ENCODE peak calls at places on chromosomes 16 and 17, in four cellular contexts. One of them, this sample, is unnamed.

GRCh38 chr16:52537463-52537862 is 9.5 kb downstream of the TOX3 start:
- DNase-seq in GM12878: no peak
- DNase-seq in H1: no peak
- DNase-seq in K562: no peak
- DNase-seq in this sample: no peak

GRCh38 chr16:88337021-88337420 is 45.7 kb upstream of the ZNF469 start:
- DNase-seq in H1: no peak
- DNase-seq in GM12878: no peak
- DNase-seq in K562: no peak
- DNase-seq in this sample: no peak

GRCh38 chr16:47359478-47359877 is 101.4 kb downstream of the ITFG1 start:
- DNase-seq in H1: no peak
- DNase-seq in GM12878: no peak
- DNase-seq in K562: no peak
- DNase-seq in this sample: no peak

GRCh38 chr17:4178651-4179050 is 35.7 kb downstream of the CYB5D2 start:
- DNase-seq in K562: no peak
- DNase-seq in GM12878: no peak
- DNase-seq in H1: no peak
- DNase-seq in this sample: no peak

GRCh38 chr16:24931091-24931490 is 84.1 kb downstream of the ARHGAP17 start:
- DNase-seq in K562: no peak
- DNase-seq in GM12878: no peak
- DNase-seq in H1: no peak
- DNase-seq in this sample: no peak

GRCh38 chr16:53094013-53094630 is 39.3 kb downstream of the CHD9 start:
- DNase-seq in H1: no peak
- DNase-seq in K562: peak
- DNase-seq in GM12878: peak
- DNase-seq in this sample: no peak

GRCh38 chr17:33562792-33563191 is 269.7 kb upstream of the ASIC2 start:
- DNase-seq in GM12878: no peak
- DNase-seq in K562: no peak
- DNase-seq in H1: no peak
- DNase-seq in this sample: no peak

GRCh38 chr16:14369734-14370598 is 260.1 kb downstream of the PARN start:
- DNase-seq in GM12878: no peak
- DNase-seq in H1: no peak
- DNase-seq in K562: no peak
- DNase-seq in this sample: no peak

GRCh38 chr17:14803781-14804180 is 461.3 kb downstream of the PMP22 start:
- DNase-seq in GM12878: no peak
- DNase-seq in K562: no peak
- DNase-seq in H1: no peak
- DNase-seq in this sample: no peak

GRCh38 chr16:629289-630023 is 1.3 kb upstream of the WFIKKN1 start:
- DNase-seq in GM12878: no peak
- DNase-seq in K562: peak
- DNase-seq in H1: no peak
- DNase-seq in this sample: peak

GRCh38 chr16:35141303-35141702 is 1681.9 kb downstream of the TP53TG3F start:
- DNase-seq in K562: no peak
- DNase-seq in H1: no peak
- DNase-seq in GM12878: no peak
- DNase-seq in this sample: no peak

GRCh38 chr17:31007695-31008373 is 37.0 kb downstream of the RNF135 start:
- DNase-seq in K562: no peak
- DNase-seq in H1: no peak
- DNase-seq in GM12878: no peak
- DNase-seq in this sample: no peak

GRCh38 chr17:72576289-72576759 is 455.5 kb downstream of the SOX9 start:
- DNase-seq in H1: no peak
- DNase-seq in K562: no peak
- DNase-seq in GM12878: no peak
- DNase-seq in this sample: no peak
- TF ChIP-seq NRF1 in H1: no peak
- TF ChIP-seq NRF1 in K562: no peak
- TF ChIP-seq NRF1 in GM12878: no peak
- TF ChIP-seq NRF1 in this sample: no peak

DNA sequence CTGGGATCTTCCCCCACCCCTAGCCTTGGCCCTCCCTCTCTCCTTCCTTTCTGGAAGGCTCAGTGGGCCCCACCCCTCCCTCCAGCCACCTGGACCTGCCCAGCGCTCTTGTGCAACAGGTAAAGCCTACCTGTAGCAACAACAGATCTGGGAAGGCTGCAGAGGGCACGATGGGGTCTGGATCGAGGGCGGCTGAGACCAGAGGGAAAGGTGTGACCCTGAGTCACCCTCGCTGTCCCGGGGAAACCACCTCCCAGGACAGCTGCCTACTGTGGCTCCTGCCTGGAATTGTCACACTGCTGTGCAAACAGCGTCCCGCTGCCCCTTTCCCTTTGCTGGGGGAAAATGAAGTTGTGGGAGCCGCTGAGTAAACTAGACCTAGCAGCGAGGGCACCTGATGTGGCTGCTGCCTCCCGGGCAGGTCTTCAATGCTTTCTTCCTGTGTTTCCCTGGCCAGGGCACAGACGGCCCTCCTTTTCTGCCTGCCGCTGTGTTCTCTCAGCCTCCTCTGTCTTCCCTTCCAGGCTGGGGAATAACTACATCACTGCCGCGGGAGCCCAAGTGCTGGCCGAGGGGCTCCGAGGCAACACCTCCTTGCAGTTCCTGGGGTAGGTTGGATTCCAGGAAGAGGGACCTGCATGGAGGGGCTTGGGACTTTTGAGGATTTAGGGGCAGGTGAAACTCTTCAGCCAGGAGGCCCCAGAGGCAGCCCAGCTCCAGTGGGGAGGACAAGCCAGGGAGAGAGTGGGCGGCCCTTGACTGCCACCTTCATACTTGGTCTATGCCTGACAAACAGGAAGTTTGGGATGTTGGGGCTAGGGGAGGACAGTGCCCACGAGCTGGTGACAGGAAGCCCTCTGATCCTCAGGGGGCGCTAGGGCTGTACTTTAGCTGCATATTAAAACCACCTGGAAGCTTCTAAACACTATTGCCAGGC is 22.2 kb upstream of the CYLD start:
- DNase-seq in H1: no peak
- DNase-seq in K562: no peak
- DNase-seq in GM12878: no peak
- DNase-seq in this sample: no peak
- TF ChIP-seq NRF1 in H1: no peak
- TF ChIP-seq NRF1 in K562: no peak
- TF ChIP-seq NRF1 in GM12878: no peak
- TF ChIP-seq NRF1 in this sample: no peak

GRCh38 chr17:12348476-12348875 is 317.2 kb upstream of the MYOCD start:
- DNase-seq in GM12878: no peak
- DNase-seq in H1: no peak
- DNase-seq in K562: no peak
- DNase-seq in this sample: no peak

GRCh38 chr17:12357600-12357999 is 308.1 kb upstream of the MYOCD start:
- DNase-seq in GM12878: no peak
- DNase-seq in K562: no peak
- DNase-seq in H1: no peak
- DNase-seq in this sample: no peak

GRCh38 chr17:12349297-12349696 is 316.4 kb upstream of the MYOCD start:
- DNase-seq in K562: no peak
- DNase-seq in GM12878: no peak
- DNase-seq in H1: no peak
- DNase-seq in this sample: no peak

GRCh38 chr17:12352127-12352526 is 313.6 kb upstream of the MYOCD start:
- DNase-seq in K562: no peak
- DNase-seq in GM12878: no peak
- DNase-seq in H1: no peak
- DNase-seq in this sample: no peak
- TF ChIP-seq NRF1 in K562: no peak
- TF ChIP-seq NRF1 in GM12878: no peak
- TF ChIP-seq NRF1 in H1: no peak
- TF ChIP-seq NRF1 in this sample: no peak

GRCh38 chr17:65121916-65122821 is 15.0 kb upstream of the RGS9 start:
- DNase-seq in K562: no peak
- DNase-seq in H1: no peak
- DNase-seq in GM12878: peak
- DNase-seq in this sample: no peak
- TF ChIP-seq NRF1 in K562: no peak
- TF ChIP-seq NRF1 in H1: no peak
- TF ChIP-seq NRF1 in GM12878: no peak
- TF ChIP-seq NRF1 in this sample: no peak

GRCh38 chr17:81991684-81992513 is 14.5 kb downstream of the ASPSCR1 start:
- DNase-seq in GM12878: no peak
- DNase-seq in H1: no peak
- DNase-seq in K562: no peak
- DNase-seq in this sample: peak
- TF ChIP-seq NRF1 in GM12878: no peak
- TF ChIP-seq NRF1 in H1: no peak
- TF ChIP-seq NRF1 in K562: no peak
- TF ChIP-seq NRF1 in this sample: no peak

DNA sequence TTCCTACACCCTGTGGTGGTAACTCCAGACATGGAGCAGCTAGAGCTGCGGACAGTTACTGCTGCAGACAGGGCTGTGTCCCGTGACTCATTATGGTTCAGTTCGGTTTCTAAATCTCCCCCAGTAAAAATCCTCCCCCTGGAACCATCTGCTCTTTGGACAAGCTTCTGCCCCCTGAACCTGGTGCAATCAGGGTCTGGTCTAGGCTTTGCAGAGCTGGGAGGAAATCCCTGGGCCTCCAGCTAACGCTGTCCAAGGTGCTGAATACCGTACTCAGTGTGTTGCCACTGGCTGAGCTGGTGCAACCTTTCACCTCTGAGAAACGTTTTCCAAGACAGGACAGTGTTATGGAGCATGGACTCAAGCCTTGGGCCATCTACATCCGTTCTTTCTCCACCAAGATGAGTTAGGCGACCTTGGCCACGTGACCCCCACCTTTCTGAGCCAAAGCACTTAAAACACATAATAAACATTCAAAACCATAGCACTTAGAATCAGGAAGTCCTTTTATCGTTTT is 142.0 kb downstream of the CPPED1 start:
- DNase-seq in H1: peak
- DNase-seq in GM12878: no peak
- DNase-seq in K562: peak
- DNase-seq in this sample: no peak
- TF ChIP-seq NRF1 in H1: no peak
- TF ChIP-seq NRF1 in GM12878: no peak
- TF ChIP-seq NRF1 in K562: no peak
- TF ChIP-seq NRF1 in this sample: no peak

GRCh38 chr17:35103271-35103670 is 16.4 kb downstream of the RAD51D start:
- DNase-seq in K562: no peak
- DNase-seq in H1: no peak
- DNase-seq in GM12878: no peak
- DNase-seq in this sample: no peak
- TF ChIP-seq NRF1 in K562: no peak
- TF ChIP-seq NRF1 in H1: no peak
- TF ChIP-seq NRF1 in GM12878: no peak
- TF ChIP-seq NRF1 in this sample: no peak

GRCh38 chr16:85829751-85830445 is 30.4 kb downstream of the COX4I1 start:
- DNase-seq in GM12878: no peak
- DNase-seq in K562: no peak
- DNase-seq in H1: no peak
- DNase-seq in this sample: no peak
- TF ChIP-seq NRF1 in GM12878: no peak
- TF ChIP-seq NRF1 in K562: no peak
- TF ChIP-seq NRF1 in H1: no peak
- TF ChIP-seq NRF1 in this sample: no peak

GRCh38 chr16:11229432-11229831 is 26.6 kb downstream of the SOCS1 start:
- DNase-seq in K562: no peak
- DNase-seq in H1: no peak
- DNase-seq in GM12878: no peak
- DNase-seq in this sample: no peak

GRCh38 chr16:11225677-11226549 is 30.1 kb downstream of the SOCS1 start:
- DNase-seq in H1: no peak
- DNase-seq in K562: no peak
- DNase-seq in GM12878: no peak
- DNase-seq in this sample: no peak

GRCh38 chr16:11219188-11219587 is 36.8 kb downstream of the SOCS1 start:
- DNase-seq in K562: no peak
- DNase-seq in H1: no peak
- DNase-seq in GM12878: no peak
- DNase-seq in this sample: no peak

GRCh38 chr16:11224894-11225676 is 30.9 kb downstream of the SOCS1 start:
- DNase-seq in GM12878: peak
- DNase-seq in H1: no peak
- DNase-seq in K562: no peak
- DNase-seq in this sample: no peak

DNA sequence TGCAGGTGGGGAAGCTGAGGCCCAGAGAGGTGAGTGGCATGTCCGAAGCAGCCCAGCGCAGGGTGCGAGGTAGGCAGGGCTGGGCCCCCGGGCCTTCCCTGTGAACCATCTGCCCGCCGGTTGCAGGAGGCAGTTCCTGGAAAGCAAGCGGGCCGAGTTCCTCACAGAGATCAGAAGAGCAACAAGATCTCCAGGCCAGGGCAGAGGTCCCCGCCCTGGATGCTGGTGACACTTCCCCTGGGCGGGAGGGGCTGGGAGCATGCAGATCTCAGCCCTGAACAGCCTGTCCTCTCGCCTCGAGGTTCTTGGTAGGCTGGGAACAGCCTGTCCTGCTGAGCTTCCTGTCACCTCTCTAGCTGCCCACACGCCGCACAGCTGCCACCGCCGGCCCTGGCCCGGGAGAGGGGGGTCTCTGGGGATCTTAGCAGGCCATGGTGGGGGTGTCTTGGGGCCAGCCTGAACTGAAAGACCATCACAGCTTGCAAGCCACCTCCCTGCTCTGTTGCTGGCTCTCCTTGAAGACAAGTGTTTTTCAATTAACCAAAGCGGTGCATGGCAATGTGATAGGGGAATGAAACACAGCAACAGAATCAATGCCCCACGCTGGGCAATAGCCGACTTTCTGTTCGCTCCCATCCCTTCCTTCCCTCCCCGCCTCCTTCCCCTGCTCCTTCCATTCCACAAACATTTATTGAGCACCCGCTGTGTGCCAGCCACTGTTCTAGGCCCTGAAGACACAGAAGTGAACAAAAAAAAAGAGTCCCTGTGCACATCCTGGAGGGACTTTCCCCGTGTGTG is 31.7 kb downstream of the SOCS1 start:
- DNase-seq in K562: peak
- DNase-seq in H1: no peak
- DNase-seq in GM12878: peak
- DNase-seq in this sample: no peak
- TF ChIP-seq NRF1 in K562: peak
- TF ChIP-seq NRF1 in H1: no peak
- TF ChIP-seq NRF1 in GM12878: no peak
- TF ChIP-seq NRF1 in this sample: no peak